ENCODE peak calls at places on chromosome 11, in ten cellular contexts. Y, V, L, R, F, N, U, J, A and K are unnamed samples.

GRCh38 chr11:60343094-60343704 is 16.1 kb downstream of the MS4A6E start:
- DNase-seq in Y (no peak), V (no peak), L (no peak), R (no peak), F (no peak), N (peak; percentile 52), U (no peak), J (no peak), A (no peak), K (no peak)

GRCh38 chr11:11215944-11216343 is 137.1 kb downstream of the CSNK2A3 start:
- DNase-seq in Y (no peak), V (no peak), L (no peak), R (no peak), F (no peak), N (peak; percentile 36), U (peak; percentile 48), J (no peak), A (no peak), K (no peak)

GRCh38 chr11:64207247-64208085 is 945 bp downstream of the FERMT3 start:
- DNase-seq in Y (no peak), V (peak; percentile 29), L (peak; percentile 66), R (peak; percentile 66), F (no peak), N (no peak), U (no peak), J (peak; percentile 77), A (no peak), K (peak; percentile 89)

GRCh38 chr11:1156506-1157340 is 1.0 kb upstream of the MUC5AC start:
- DNase-seq in Y (no peak), V (no peak), L (no peak), R (no peak), F (no peak), N (no peak), U (no peak), J (no peak), A (no peak), K (no peak)

GRCh38 chr11:122705396-122705795 is 49.9 kb downstream of the UBASH3B start:
- DNase-seq in Y (no peak), V (no peak), L (no peak), R (no peak), F (no peak), N (no peak), U (no peak), J (no peak), A (no peak), K (no peak)

GRCh38 chr11:44909557-44909956 is 41.1 kb downstream of the TP53I11 start:
- DNase-seq in Y (no peak), V (no peak), L (no peak), R (no peak), F (no peak), N (no peak), U (no peak), J (no peak), A (no peak), K (peak; percentile 57)

GRCh38 chr11:18650859-18651557 is 16.9 kb upstream of the SPTY2D1 start:
- DNase-seq in Y (no peak), V (no peak), L (peak; percentile 45), R (peak; percentile 43), F (no peak), N (peak; percentile 74), U (no peak), J (peak; percentile 48), A (peak; percentile 75), K (no peak)

GRCh38 chr11:58685973-58686720 is 45.6 kb downstream of the GLYAT start:
- DNase-seq in Y (no peak), V (no peak), L (no peak), R (no peak), F (no peak), N (no peak), U (no peak), J (no peak), A (no peak), K (no peak)

GRCh38 chr11:108943853-108944252 is 279.0 kb downstream of the DDX10 start:
- DNase-seq in Y (no peak), V (no peak), L (no peak), R (no peak), F (no peak), N (no peak), U (no peak), J (no peak), A (no peak), K (no peak)

GRCh38 chr11:1303196-1303821 is 6.1 kb downstream of the TOLLIP start:
- DNase-seq in Y (no peak), V (no peak), L (no peak), R (no peak), F (no peak), N (peak; percentile 81), U (peak; percentile 63), J (no peak), A (no peak), K (no peak)

GRCh38 chr11:118897721-118898310 is 14.1 kb downstream of the CXCR5 start:
- DNase-seq in Y (no peak), V (no peak), L (no peak), R (no peak), F (no peak), N (no peak), U (no peak), J (no peak), A (no peak), K (no peak)

GRCh38 chr11:21229224-21229623 is 559.8 kb downstream of the NELL1 start:
- DNase-seq in Y (no peak), V (no peak), L (no peak), R (no peak), F (no peak), N (no peak), U (no peak), J (no peak), A (no peak), K (no peak)

GRCh38 chr11:13777341-13777985 is 109.0 kb downstream of the FAR1 start:
- DNase-seq in Y (no peak), V (no peak), L (no peak), R (no peak), F (no peak), N (no peak), U (no peak), J (no peak), A (no peak), K (no peak)

GRCh38 chr11:94473177-94473799 is 20.4 kb downstream of the MRE11 start:
- DNase-seq in Y (no peak), V (no peak), L (peak; percentile 51), R (no peak), F (no peak), N (no peak), U (no peak), J (peak; percentile 70), A (no peak), K (no peak)

GRCh38 chr11:72389116-72389515 is 45.2 kb downstream of the CLPB start:
- DNase-seq in Y (no peak), V (no peak), L (no peak), R (no peak), F (no peak), N (no peak), U (no peak), J (no peak), A (no peak), K (no peak)

GRCh38 chr11:70251583-70252285 is 18.8 kb upstream of the PPFIA1 start:
- DNase-seq in Y (no peak), V (no peak), L (no peak), R (no peak), F (no peak), N (no peak), U (no peak), J (no peak), A (no peak), K (peak; percentile 46)

GRCh38 chr11:111913997-111914396 is 1.5 kb downstream of the HSPB2 start:
- DNase-seq in Y (no peak), V (no peak), L (peak; percentile 57), R (no peak), F (no peak), N (no peak), U (peak; percentile 96), J (peak; percentile 87), A (no peak), K (no peak)

GRCh38 chr11:90630176-90630575 is 407.3 kb upstream of the CHORDC1 start:
- DNase-seq in Y (no peak), V (no peak), L (no peak), R (no peak), F (no peak), N (no peak), U (no peak), J (no peak), A (no peak), K (no peak)

GRCh38 chr11:123509737-123510578 is 79.9 kb downstream of the GRAMD1B start:
- DNase-seq in Y (peak; percentile 67), V (no peak), L (peak; percentile 88), R (no peak), F (no peak), N (no peak), U (peak; percentile 71), J (peak; percentile 55), A (peak; percentile 79), K (no peak)

GRCh38 chr11:72631806-72632731 is 42.2 kb downstream of the PDE2A start:
- DNase-seq in Y (no peak), V (no peak), L (peak; percentile 24), R (no peak), F (no peak), N (no peak), U (no peak), J (no peak), A (no peak), K (no peak)